ENCODE peak calls at places on chromosome 1, in ten cellular contexts. B, K, A, P, I, Z, N, O, C and Y are unnamed samples.

GRCh38 chr1:217540321-217540720 is 90.6 kb downstream of the GPATCH2 start:
- DNase-seq in N (no peak), A (no peak), B (no peak), Z (no peak), I (no peak), C (no peak), P (no peak), K (no peak), O (no peak), Y (no peak)

GRCh38 chr1:1358433-1359201 is at the start of gene MXRA8:
- DNase-seq in A (no peak), B (no peak), O (no peak), C (no peak), Z (no peak), K (peak), I (peak), P (no peak), N (no peak), Y (no peak)

GRCh38 chr1:40763742-40764532 is 19.6 kb upstream of the KCNQ4 start:
- DNase-seq in O (no peak), B (no peak), C (no peak), P (no peak), K (no peak), A (no peak), Z (no peak), I (no peak), N (no peak), Y (no peak)

GRCh38 chr1:169368406-169368769 is 393 bp downstream of the BLZF1 start:
- DNase-seq in N (peak), C (peak), B (no peak), Z (peak), K (no peak), I (peak), P (no peak), O (no peak), A (peak), Y (peak)

GRCh38 chr1:96464991-96465875 is 256.4 kb upstream of the PTBP2 start:
- DNase-seq in A (no peak), B (no peak), Z (no peak), N (no peak), O (no peak), K (peak), I (no peak), C (no peak), P (no peak), Y (no peak)

GRCh38 chr1:211485480-211485857 is 6.5 kb downstream of the RD3 start:
- DNase-seq in B (no peak), K (no peak), C (no peak), Z (no peak), A (no peak), O (no peak), I (no peak), N (no peak), P (no peak), Y (no peak)

GRCh38 chr1:7940034-7940433 is 605 bp downstream of the TNFRSF9 start:
- DNase-seq in Z (no peak), B (no peak), O (no peak), A (no peak), K (no peak), C (no peak), N (no peak), I (no peak), P (no peak), Y (no peak)

GRCh38 chr1:156082111-156083091 is at the start of gene MEX3A:
- DNase-seq in B (no peak), Z (peak), K (peak), A (peak), O (peak), P (peak), C (peak), I (peak), N (peak), Y (peak)

GRCh38 chr1:218568962-218569530 is 223.9 kb downstream of the TGFB2 start:
- DNase-seq in B (no peak), P (no peak), Z (no peak), C (no peak), A (no peak), O (no peak), K (no peak), I (no peak), N (no peak), Y (no peak)